ENCODE peak calls at places on chromosomes 12 and 14, in six cellular contexts. W is T47D; E is stimulated activated CD4-positive, alpha-beta T cell treated with anti-CD3 and anti-CD28 coated beads, Interleukin-2, amount 100 ng/mL, for 24 hours; O is left lung; M is hippocampal formation; N is AG08396. L is an unnamed sample.

GRCh38 chr14:61253064-61253753 is 27.9 kb downstream of the TMEM30B start:
- DNase-seq in W (no peak), E (no peak), O (no peak), M (no peak), N (no peak), L (no peak)

GRCh38 chr12:56565510-56566101 is 44.0 kb downstream of the RBMS2 start:
- DNase-seq in W (peak; percentile 19), E (peak; percentile 23), O (peak; percentile 71), M (peak; percentile 2), N (peak; percentile 63), L (no peak)

GRCh38 chr12:5148880-5149279 is 105.2 kb downstream of the KCNA5 start:
- DNase-seq in W (no peak), E (no peak), O (no peak), M (no peak), N (no peak), L (no peak)

GRCh38 chr12:124233846-124234620 is 60.9 kb upstream of the RFLNA start:
- DNase-seq in W (peak; percentile 42), E (no peak), O (no peak), M (no peak), N (no peak), L (no peak)

GRCh38 chr12:5872745-5873144 is 72.3 kb downstream of the ANO2 start:
- DNase-seq in W (peak; percentile 7), E (no peak), O (no peak), M (no peak), N (peak; percentile 37), L (no peak)

GRCh38 chr12:110704750-110705149 is 15.8 kb upstream of the HVCN1 start:
- DNase-seq in W (peak; percentile 78), E (no peak), O (no peak), M (no peak), N (no peak), L (no peak)

GRCh38 chr14:81516941-81517797 is 16.5 kb downstream of the SEL1L start:
- DNase-seq in W (peak; percentile 90), E (no peak), O (no peak), M (no peak), N (peak; percentile 57), L (no peak)

GRCh38 chr12:132886529-132887477 is 602 bp downstream of the CHFR start:
- DNase-seq in W (peak; percentile 21), E (no peak), O (peak; percentile 34), M (no peak), N (peak; percentile 39), L (no peak)

GRCh38 chr12:76614364-76614763 is 54.8 kb upstream of the OSBPL8 start:
- DNase-seq in W (no peak), E (no peak), O (no peak), M (no peak), N (no peak), L (no peak)

GRCh38 chr12:107129315-107129930 is 36.1 kb upstream of the CRY1 start:
- DNase-seq in W (no peak), E (no peak), O (no peak), M (no peak), N (no peak), L (no peak)

GRCh38 chr14:60721331-60722162 is 2.6 kb downstream of the SIX4 start:
- DNase-seq in W (peak; percentile 71), E (peak; percentile 58), O (peak; percentile 39), M (no peak), N (peak; percentile 60), L (no peak)

GRCh38 chr14:104290058-104290667 is 151.8 kb downstream of the KIF26A start:
- DNase-seq in W (no peak), E (no peak), O (peak; percentile 10), M (no peak), N (no peak), L (no peak)

GRCh38 chr12:57099766-57100165 is 10.9 kb downstream of the NAB2 start:
- DNase-seq in W (no peak), E (no peak), O (no peak), M (no peak), N (no peak), L (no peak)

GRCh38 chr12:52585951-52586350 is 12.3 kb upstream of the KRT74 start:
- DNase-seq in W (no peak), E (peak; percentile 35), O (no peak), M (no peak), N (no peak), L (no peak)

GRCh38 chr12:132345555-132346200 is 16.3 kb upstream of the GALNT9 start:
- DNase-seq in W (no peak), E (no peak), O (no peak), M (no peak), N (no peak), L (no peak)

GRCh38 chr14:94009767-94010166 is 12.7 kb downstream of the CCDC197 start:
- DNase-seq in W (no peak), E (no peak), O (no peak), M (no peak), N (peak; percentile 57), L (no peak)

GRCh38 chr14:104989236-104989950 is 3.8 kb downstream of the CLBA1 start:
- DNase-seq in W (no peak), E (no peak), O (no peak), M (no peak), N (no peak), L (no peak)

GRCh38 chr14:23725528-23725927 is 89.4 kb downstream of the DHRS2 start:
- DNase-seq in W (no peak), E (no peak), O (no peak), M (no peak), N (no peak), L (no peak)

GRCh38 chr12:131928080-131928764 is 854 bp upstream of the PUS1 start:
- DNase-seq in W (peak; percentile 45), E (no peak), O (no peak), M (no peak), N (no peak), L (no peak)

GRCh38 chr14:69149461-69150244 is 3.3 kb downstream of the DCAF5 start:
- DNase-seq in W (no peak), E (no peak), O (no peak), M (no peak), N (no peak), L (no peak)

GRCh38 chr12:57190037-57190436 is 26.6 kb upstream of the NXPH4 start:
- DNase-seq in W (no peak), E (no peak), O (peak; percentile 54), M (no peak), N (no peak), L (no peak)

GRCh38 chr12:127548123-127548553 is 718.8 kb upstream of the TMEM132C start:
- DNase-seq in W (no peak), E (no peak), O (no peak), M (no peak), N (peak; percentile 39), L (peak; percentile 39)

GRCh38 chr14:39766397-39767000 is 334.3 kb upstream of the FBXO33 start:
- DNase-seq in W (peak; percentile 21), E (no peak), O (no peak), M (no peak), N (no peak), L (no peak)

GRCh38 chr14:69685716-69686115 is 74.3 kb downstream of the SUSD6 start:
- DNase-seq in W (no peak), E (peak; percentile 48), O (peak; percentile 70), M (peak; percentile 77), N (peak; percentile 41), L (no peak)

GRCh38 chr14:56745091-56745490 is 65.2 kb downstream of the OTX2 start:
- DNase-seq in W (peak; percentile 23), E (no peak), O (no peak), M (no peak), N (no peak), L (no peak)

GRCh38 chr12:94553130-94553519 is 93.5 kb upstream of the CEP83 start:
- DNase-seq in W (no peak), E (no peak), O (no peak), M (peak; percentile 81), N (peak; percentile 33), L (no peak)